ENCODE peak calls at places on chromosome 2, in six cellular contexts. X is OCI-LY7; K is mesothelial cell of epicardium; C is Peyer's patch; J is T-helper 17 cell; N is stimulated activated CD8-positive, alpha-beta memory T cell treated with anti-CD3 and anti-CD28 coated beads, Interleukin-2, amount 100 ng/mL, for 48 hours. I is an unnamed sample.

GRCh38 chr2:149339324-149339723 is 8.9 kb downstream of the LYPD6 start:
- DNase-seq in N (no peak), X (no peak), K (no peak), C (no peak), J (no peak), I (no peak)

GRCh38 chr2:217964658-217965161 is 38.1 kb downstream of the TNS1 start:
- DNase-seq in J (no peak), X (no peak), K (no peak), C (no peak), N (no peak), I (no peak)

GRCh38 chr2:190359896-190360376 is 16.5 kb downstream of the INPP1 start:
- DNase-seq in N (no peak), J (no peak), K (no peak), C (peak), X (no peak), I (no peak)

GRCh38 chr2:85873679-85874078 is 15.1 kb downstream of the ST3GAL5 start:
- DNase-seq in C (no peak), K (no peak), N (no peak), J (no peak), X (no peak), I (no peak)

GRCh38 chr2:10269291-10269690 is 33.4 kb upstream of the HPCAL1 start:
- DNase-seq in X (no peak), K (no peak), J (no peak), C (peak), N (no peak), I (no peak)

GRCh38 chr2:222613715-222614331 is 42.1 kb downstream of the FARSB start:
- DNase-seq in C (no peak), K (no peak), J (no peak), N (no peak), X (peak), I (no peak)

GRCh38 chr2:3188405-3188946 is 189.1 kb downstream of the EIPR1 start:
- DNase-seq in K (no peak), C (no peak), J (no peak), X (no peak), N (no peak), I (no peak)

GRCh38 chr2:216877085-216877484 is 17.2 kb upstream of the TNP1 start:
- DNase-seq in K (no peak), N (no peak), C (no peak), X (no peak), J (no peak), I (no peak)

GRCh38 chr2:121286506-121286905 is 1.5 kb upstream of the TFCP2L1 start:
- DNase-seq in C (no peak), K (no peak), J (no peak), X (no peak), N (no peak), I (no peak)

GRCh38 chr2:64393611-64394010 is 60.4 kb upstream of the LGALSL start:
- DNase-seq in C (no peak), K (no peak), X (no peak), J (no peak), N (no peak), I (no peak)

GRCh38 chr2:110688594-110689091 is 10.8 kb upstream of the BUB1 start:
- DNase-seq in X (no peak), J (no peak), K (no peak), C (no peak), N (no peak), I (no peak)

GRCh38 chr2:239087041-239087710 is 239.3 kb downstream of the TWIST2 start:
- DNase-seq in C (no peak), K (no peak), X (no peak), J (no peak), N (no peak), I (no peak)

GRCh38 chr2:128486640-128487375 is 168.1 kb upstream of the HS6ST1 start:
- DNase-seq in K (peak), J (no peak), X (no peak), C (no peak), N (no peak), I (no peak)

GRCh38 chr2:176562359-176563043 is 293.3 kb downstream of the MTX2 start:
- DNase-seq in X (no peak), C (no peak), K (no peak), N (no peak), J (no peak), I (no peak)

GRCh38 chr2:18630541-18630940 is 41.2 kb upstream of the NT5C1B start:
- DNase-seq in K (no peak), J (no peak), N (no peak), C (no peak), X (no peak), I (no peak)

GRCh38 chr2:74846481-74846880 is 12.6 kb downstream of the HK2 start:
- DNase-seq in J (no peak), K (no peak), X (no peak), N (no peak), C (no peak), I (no peak)

GRCh38 chr2:206981739-206982336 is 42.5 kb downstream of the CPO start:
- DNase-seq in K (peak), X (no peak), C (peak), N (peak), J (peak), I (peak)

GRCh38 chr2:107502463-107503079 is 324.1 kb upstream of the RGPD4 start:
- DNase-seq in J (no peak), C (no peak), K (no peak), X (no peak), N (no peak), I (no peak)

GRCh38 chr2:30301551-30301950 is 70.2 kb downstream of the LBH start:
- DNase-seq in K (no peak), J (no peak), C (no peak), X (no peak), N (no peak), I (no peak)

GRCh38 chr2:46877619-46878113 is 37.9 kb downstream of the MCFD2 start:
- DNase-seq in N (no peak), X (no peak), K (no peak), C (no peak), J (no peak), I (no peak)

GRCh38 chr2:231648579-231649174 is 56.0 kb downstream of the TEX44 start:
- DNase-seq in C (peak), J (peak), X (peak), N (no peak), K (peak), I (no peak)

GRCh38 chr2:239234826-239235175 is 166.0 kb downstream of the HDAC4 start:
- DNase-seq in J (no peak), N (no peak), K (no peak), X (no peak), C (no peak), I (no peak)

GRCh38 chr2:38634684-38635083 is 31.2 kb upstream of the GALM start:
- DNase-seq in K (no peak), J (no peak), C (no peak), N (no peak), X (peak), I (no peak)

GRCh38 chr2:237486334-237486818 is 675 bp upstream of the MLPH start:
- DNase-seq in N (no peak), X (no peak), J (no peak), C (no peak), K (no peak), I (no peak)

GRCh38 chr2:64922482-64923384 is 66.5 kb upstream of the SLC1A4 start:
- DNase-seq in K (no peak), N (no peak), X (peak), J (no peak), C (no peak), I (no peak)

GRCh38 chr2:20986540-20986939 is 57.3 kb downstream of the APOB start:
- DNase-seq in N (no peak), X (no peak), K (no peak), C (no peak), J (no peak), I (no peak)

I was measured in effector memory CD4-positive, alpha-beta T cell.